ENCODE peak calls at places on chromosome 9, in six cellular contexts. One of them, this sample, is unnamed.

GRCh38 chr9:113956901-113957777 is 81.0 kb downstream of the ZNF618 start:
- DNase-seq in naive thymus-derived CD8-positive, alpha-beta T cell: no peak
- DNase-seq in NCI-H748 treated with DMSO at 0.1 percent for 48 hours: no peak
- DNase-seq in pancreas: no peak
- DNase-seq in tibial nerve: no peak
- DNase-seq in BE2C: no peak
- DNase-seq in this sample: peak

GRCh38 chr9:447230-448025 is 232.8 kb downstream of the DOCK8 start:
- DNase-seq in naive thymus-derived CD8-positive, alpha-beta T cell: peak
- DNase-seq in NCI-H748 treated with DMSO at 0.1 percent for 48 hours: no peak
- DNase-seq in pancreas: no peak
- DNase-seq in tibial nerve: no peak
- DNase-seq in BE2C: no peak
- DNase-seq in this sample: no peak

GRCh38 chr9:134218230-134218629 is 53.9 kb upstream of the RNU6ATAC start:
- DNase-seq in naive thymus-derived CD8-positive, alpha-beta T cell: no peak
- DNase-seq in NCI-H748 treated with DMSO at 0.1 percent for 48 hours: no peak
- DNase-seq in pancreas: no peak
- DNase-seq in tibial nerve: no peak
- DNase-seq in BE2C: no peak
- DNase-seq in this sample: no peak

GRCh38 chr9:33620738-33621439 is 96.8 kb downstream of the ANKRD18B start:
- DNase-seq in naive thymus-derived CD8-positive, alpha-beta T cell: no peak
- DNase-seq in NCI-H748 treated with DMSO at 0.1 percent for 48 hours: no peak
- DNase-seq in pancreas: no peak
- DNase-seq in tibial nerve: no peak
- DNase-seq in BE2C: no peak
- DNase-seq in this sample: peak

GRCh38 chr9:22159590-22159989 is 150.5 kb upstream of the CDKN2B start:
- DNase-seq in naive thymus-derived CD8-positive, alpha-beta T cell: no peak
- DNase-seq in NCI-H748 treated with DMSO at 0.1 percent for 48 hours: no peak
- DNase-seq in pancreas: no peak
- DNase-seq in tibial nerve: no peak
- DNase-seq in BE2C: no peak
- DNase-seq in this sample: no peak

GRCh38 chr9:129284607-129285291 is 106.7 kb upstream of the IER5L start:
- DNase-seq in naive thymus-derived CD8-positive, alpha-beta T cell: no peak
- DNase-seq in NCI-H748 treated with DMSO at 0.1 percent for 48 hours: no peak
- DNase-seq in pancreas: no peak
- DNase-seq in tibial nerve: no peak
- DNase-seq in BE2C: no peak
- DNase-seq in this sample: no peak

GRCh38 chr9:20689833-20690232 is 5.8 kb downstream of the FOCAD start:
- DNase-seq in naive thymus-derived CD8-positive, alpha-beta T cell: no peak
- DNase-seq in NCI-H748 treated with DMSO at 0.1 percent for 48 hours: no peak
- DNase-seq in pancreas: no peak
- DNase-seq in tibial nerve: no peak
- DNase-seq in BE2C: no peak
- DNase-seq in this sample: no peak

GRCh38 chr9:16133556-16134227 is 580.8 kb downstream of the CCDC171 start:
- DNase-seq in naive thymus-derived CD8-positive, alpha-beta T cell: no peak
- DNase-seq in NCI-H748 treated with DMSO at 0.1 percent for 48 hours: peak
- DNase-seq in pancreas: no peak
- DNase-seq in tibial nerve: no peak
- DNase-seq in BE2C: peak
- DNase-seq in this sample: peak

GRCh38 chr9:137759649-137760321 is 117.8 kb upstream of the CACNA1B start:
- DNase-seq in naive thymus-derived CD8-positive, alpha-beta T cell: no peak
- DNase-seq in NCI-H748 treated with DMSO at 0.1 percent for 48 hours: no peak
- DNase-seq in pancreas: no peak
- DNase-seq in tibial nerve: no peak
- DNase-seq in BE2C: peak
- DNase-seq in this sample: peak

GRCh38 chr9:2718001-2718697 is 839 bp downstream of the KCNV2 start:
- DNase-seq in naive thymus-derived CD8-positive, alpha-beta T cell: no peak
- DNase-seq in NCI-H748 treated with DMSO at 0.1 percent for 48 hours: no peak
- DNase-seq in pancreas: peak
- DNase-seq in tibial nerve: no peak
- DNase-seq in BE2C: no peak
- DNase-seq in this sample: no peak

GRCh38 chr9:114299286-114300152 is 23.4 kb upstream of the ORM1 start:
- DNase-seq in naive thymus-derived CD8-positive, alpha-beta T cell: no peak
- DNase-seq in NCI-H748 treated with DMSO at 0.1 percent for 48 hours: no peak
- DNase-seq in pancreas: peak
- DNase-seq in tibial nerve: no peak
- DNase-seq in BE2C: no peak
- DNase-seq in this sample: no peak

GRCh38 chr9:70043285-70043684 is 363 bp upstream of the MAMDC2 start:
- DNase-seq in naive thymus-derived CD8-positive, alpha-beta T cell: no peak
- DNase-seq in NCI-H748 treated with DMSO at 0.1 percent for 48 hours: no peak
- DNase-seq in pancreas: no peak
- DNase-seq in tibial nerve: no peak
- DNase-seq in BE2C: no peak
- DNase-seq in this sample: peak

GRCh38 chr9:72856985-72857631 is 95.7 kb downstream of the ALDH1A1 start:
- DNase-seq in naive thymus-derived CD8-positive, alpha-beta T cell: no peak
- DNase-seq in NCI-H748 treated with DMSO at 0.1 percent for 48 hours: peak
- DNase-seq in pancreas: no peak
- DNase-seq in tibial nerve: peak
- DNase-seq in BE2C: no peak
- DNase-seq in this sample: no peak

GRCh38 chr9:107620801-107621200 is 131.2 kb upstream of the KLF4 start:
- DNase-seq in naive thymus-derived CD8-positive, alpha-beta T cell: no peak
- DNase-seq in NCI-H748 treated with DMSO at 0.1 percent for 48 hours: no peak
- DNase-seq in pancreas: no peak
- DNase-seq in tibial nerve: no peak
- DNase-seq in BE2C: no peak
- DNase-seq in this sample: no peak

GRCh38 chr9:113621309-113621791 is 157.8 kb downstream of the RGS3 start:
- DNase-seq in naive thymus-derived CD8-positive, alpha-beta T cell: no peak
- DNase-seq in NCI-H748 treated with DMSO at 0.1 percent for 48 hours: no peak
- DNase-seq in pancreas: peak
- DNase-seq in tibial nerve: peak
- DNase-seq in BE2C: no peak
- DNase-seq in this sample: peak

GRCh38 chr9:134055981-134056461 is 11.8 kb downstream of the BRD3 start:
- DNase-seq in naive thymus-derived CD8-positive, alpha-beta T cell: no peak
- DNase-seq in NCI-H748 treated with DMSO at 0.1 percent for 48 hours: no peak
- DNase-seq in pancreas: peak
- DNase-seq in tibial nerve: peak
- DNase-seq in BE2C: peak
- DNase-seq in this sample: no peak

GRCh38 chr9:81455417-81455816 is 233.9 kb downstream of the TLE1 start:
- DNase-seq in naive thymus-derived CD8-positive, alpha-beta T cell: no peak
- DNase-seq in NCI-H748 treated with DMSO at 0.1 percent for 48 hours: no peak
- DNase-seq in pancreas: no peak
- DNase-seq in tibial nerve: no peak
- DNase-seq in BE2C: no peak
- DNase-seq in this sample: no peak

GRCh38 chr9:115006660-115007059 is 76.3 kb upstream of the TNFSF8 start:
- DNase-seq in naive thymus-derived CD8-positive, alpha-beta T cell: no peak
- DNase-seq in NCI-H748 treated with DMSO at 0.1 percent for 48 hours: no peak
- DNase-seq in pancreas: no peak
- DNase-seq in tibial nerve: no peak
- DNase-seq in BE2C: no peak
- DNase-seq in this sample: no peak

GRCh38 chr9:134231767-134232166 is 67.4 kb upstream of the RNU6ATAC start:
- DNase-seq in naive thymus-derived CD8-positive, alpha-beta T cell: no peak
- DNase-seq in NCI-H748 treated with DMSO at 0.1 percent for 48 hours: no peak
- DNase-seq in pancreas: no peak
- DNase-seq in tibial nerve: no peak
- DNase-seq in BE2C: no peak
- DNase-seq in this sample: no peak

GRCh38 chr9:138015021-138015829 is 137.6 kb downstream of the CACNA1B start:
- DNase-seq in naive thymus-derived CD8-positive, alpha-beta T cell: no peak
- DNase-seq in NCI-H748 treated with DMSO at 0.1 percent for 48 hours: no peak
- DNase-seq in pancreas: peak
- DNase-seq in tibial nerve: no peak
- DNase-seq in BE2C: no peak
- DNase-seq in this sample: no peak

GRCh38 chr9:136010615-136011341 is 49.6 kb upstream of the UBAC1 start:
- DNase-seq in naive thymus-derived CD8-positive, alpha-beta T cell: no peak
- DNase-seq in NCI-H748 treated with DMSO at 0.1 percent for 48 hours: no peak
- DNase-seq in pancreas: no peak
- DNase-seq in tibial nerve: no peak
- DNase-seq in BE2C: peak
- DNase-seq in this sample: no peak

GRCh38 chr9:134620751-134621557 is 20.6 kb upstream of the COL5A1 start:
- DNase-seq in naive thymus-derived CD8-positive, alpha-beta T cell: no peak
- DNase-seq in NCI-H748 treated with DMSO at 0.1 percent for 48 hours: no peak
- DNase-seq in pancreas: peak
- DNase-seq in tibial nerve: no peak
- DNase-seq in BE2C: peak
- DNase-seq in this sample: peak

GRCh38 chr9:126788631-126789349 is 16.1 kb upstream of the ZBTB43 start:
- DNase-seq in naive thymus-derived CD8-positive, alpha-beta T cell: no peak
- DNase-seq in NCI-H748 treated with DMSO at 0.1 percent for 48 hours: no peak
- DNase-seq in pancreas: no peak
- DNase-seq in tibial nerve: no peak
- DNase-seq in BE2C: no peak
- DNase-seq in this sample: no peak

GRCh38 chr9:136204838-136205706 is at the start of gene LHX3:
- DNase-seq in naive thymus-derived CD8-positive, alpha-beta T cell: peak
- DNase-seq in NCI-H748 treated with DMSO at 0.1 percent for 48 hours: no peak
- DNase-seq in pancreas: peak
- DNase-seq in tibial nerve: no peak
- DNase-seq in BE2C: no peak
- DNase-seq in this sample: no peak

GRCh38 chr9:86034863-86035734 is 64.3 kb downstream of the GOLM1 start:
- DNase-seq in naive thymus-derived CD8-positive, alpha-beta T cell: no peak
- DNase-seq in NCI-H748 treated with DMSO at 0.1 percent for 48 hours: peak
- DNase-seq in pancreas: no peak
- DNase-seq in tibial nerve: no peak
- DNase-seq in BE2C: peak
- DNase-seq in this sample: peak

GRCh38 chr9:109107402-109108240 is 12.1 kb downstream of the TMEM245 start:
- DNase-seq in naive thymus-derived CD8-positive, alpha-beta T cell: no peak
- DNase-seq in NCI-H748 treated with DMSO at 0.1 percent for 48 hours: no peak
- DNase-seq in pancreas: no peak
- DNase-seq in tibial nerve: no peak
- DNase-seq in BE2C: no peak
- DNase-seq in this sample: no peak

GRCh38 chr9:36832232-36832795 is 201.8 kb downstream of the PAX5 start:
- DNase-seq in naive thymus-derived CD8-positive, alpha-beta T cell: no peak
- DNase-seq in NCI-H748 treated with DMSO at 0.1 percent for 48 hours: no peak
- DNase-seq in pancreas: no peak
- DNase-seq in tibial nerve: no peak
- DNase-seq in BE2C: no peak
- DNase-seq in this sample: no peak

GRCh38 chr9:108568093-108568492 is 287.7 kb downstream of the ACTL7B start:
- DNase-seq in naive thymus-derived CD8-positive, alpha-beta T cell: no peak
- DNase-seq in NCI-H748 treated with DMSO at 0.1 percent for 48 hours: peak
- DNase-seq in pancreas: no peak
- DNase-seq in tibial nerve: no peak
- DNase-seq in BE2C: no peak
- DNase-seq in this sample: peak

GRCh38 chr9:137535120-137535428 is 15.1 kb downstream of the PNPLA7 start:
- DNase-seq in naive thymus-derived CD8-positive, alpha-beta T cell: no peak
- DNase-seq in NCI-H748 treated with DMSO at 0.1 percent for 48 hours: no peak
- DNase-seq in pancreas: no peak
- DNase-seq in tibial nerve: no peak
- DNase-seq in BE2C: no peak
- DNase-seq in this sample: no peak

GRCh38 chr9:98958271-98958989 is 14.7 kb downstream of the COL15A1 start:
- DNase-seq in naive thymus-derived CD8-positive, alpha-beta T cell: no peak
- DNase-seq in NCI-H748 treated with DMSO at 0.1 percent for 48 hours: no peak
- DNase-seq in pancreas: no peak
- DNase-seq in tibial nerve: no peak
- DNase-seq in BE2C: no peak
- DNase-seq in this sample: peak

This sample was measured in SJCRH30.